ENCODE peak calls at places on chromosomes 2 and 18, in eight cellular contexts. H, O, X, I, A, R, T and S are unnamed samples. For H3K36me3 and H3K27me3, the result is how much of the 10 kb centered on the place peaks cover.

GRCh38 chr2:62774555-62775366 is 69.2 kb downstream of the EHBP1 start:
- DNase-seq in H (peak), O (peak), X (no peak), I (no peak), A (peak), R (no peak), T (no peak), S (peak)

GRCh38 chr2:69768217-69768616 is 26.3 kb downstream of the ANXA4 start:
- DNase-seq in H (no peak), O (no peak), X (no peak), I (no peak), A (no peak), R (no peak), T (no peak), S (no peak)

GRCh38 chr2:15614545-15615309 is 23.1 kb downstream of the DDX1 start:
- DNase-seq in H (no peak), O (no peak), X (no peak), I (no peak), A (no peak), R (no peak), T (no peak), S (no peak)

GRCh38 chr2:31382452-31383120 is 32.0 kb downstream of the XDH start:
- DNase-seq in H (no peak), O (peak), X (no peak), I (no peak), A (no peak), R (no peak), T (no peak), S (no peak)

GRCh38 chr18:76875390-76876330 is 53.3 kb downstream of the ZNF236 start:
- DNase-seq in H (peak), O (peak), X (peak), I (no peak), A (peak), R (no peak), T (no peak), S (no peak)

GRCh38 chr2:238873401-238873801 is 25.5 kb downstream of the TWIST2 start:
- DNase-seq in H (no peak), O (no peak), X (no peak), I (no peak), A (no peak), R (peak), T (no peak), S (no peak)

GRCh38 chr2:230441188-230441897 is 25.3 kb downstream of the SP100 start:
- DNase-seq in H (peak), O (no peak), X (no peak), I (no peak), A (no peak), R (no peak), T (peak), S (no peak)

GRCh38 chr2:29270606-29271005 is 155.4 kb downstream of the CLIP4 start:
- DNase-seq in H (no peak), O (peak), X (no peak), I (no peak), A (no peak), R (peak), T (no peak), S (no peak)

GRCh38 chr2:39494784-39495251 is 57.7 kb upstream of the MAP4K3 start:
- DNase-seq in H (no peak), O (peak), X (peak), I (no peak), A (peak), R (no peak), T (no peak), S (no peak)

GRCh38 chr2:219911541-219911940 is 284.1 kb downstream of the SLC4A3 start:
- DNase-seq in H (no peak), O (no peak), X (no peak), I (no peak), A (no peak), R (no peak), T (no peak), S (no peak)

GRCh38 chr2:9231291-9232165 is 24.9 kb downstream of the ASAP2 start:
- DNase-seq in H (no peak), O (no peak), X (no peak), I (peak), A (no peak), R (no peak), T (no peak), S (no peak)

GRCh38 chr2:239531456-239532304 is 130.9 kb upstream of the HDAC4 start:
- DNase-seq in H (peak), O (no peak), X (no peak), I (peak), A (peak), R (no peak), T (no peak), S (no peak)

GRCh38 chr2:112204411-112204810 is 50.4 kb downstream of the ZC3H8 start:
- DNase-seq in H (no peak), O (no peak), X (no peak), I (no peak), A (peak), R (no peak), T (no peak), S (no peak)

GRCh38 chr18:13716916-13717315 is 9.4 kb downstream of the FAM210A start:
- DNase-seq in H (no peak), O (no peak), X (no peak), I (no peak), A (no peak), R (no peak), T (no peak), S (no peak)

GRCh38 chr18:11497585-11497984 is 111.8 kb upstream of the SLC35G4 start:
- DNase-seq in H (no peak), O (no peak), X (no peak), I (no peak), A (no peak), R (no peak), T (no peak), S (no peak)

GRCh38 chr2:235006986-235007385 is 55.2 kb downstream of the SH3BP4 start:
- DNase-seq in H (no peak), O (no peak), X (no peak), I (no peak), A (no peak), R (no peak), T (no peak), S (no peak)

GRCh38 chr2:236047886-236048540 is 120.2 kb downstream of the GBX2 start:
- DNase-seq in H (peak), O (no peak), X (no peak), I (no peak), A (no peak), R (no peak), T (no peak), S (peak)

GRCh38 chr2:18387479-18388206 is 172.8 kb downstream of the RDH14 start:
- DNase-seq in H (peak), O (peak), X (peak), I (peak), A (peak), R (peak), T (peak), S (peak)

GRCh38 chr2:101823347-101823791 is 125.9 kb downstream of the MAP4K4 start:
- DNase-seq in H (peak), O (peak), X (peak), I (no peak), A (peak), R (no peak), T (peak), S (peak)

GRCh38 chr2:85089464-85090072 is 43.6 kb upstream of the TCF7L1 start:
- DNase-seq in H (no peak), O (peak), X (no peak), I (no peak), A (no peak), R (no peak), T (no peak), S (no peak)

GRCh38 chr2:50444286-50444685 is 587.6 kb downstream of the NRXN1 start:
- DNase-seq in H (no peak), O (no peak), X (no peak), I (no peak), A (no peak), R (no peak), T (no peak), S (no peak)

GRCh38 chr2:170038734-170039133 is 139.2 kb upstream of the MYO3B start:
- DNase-seq in H (no peak), O (no peak), X (no peak), I (no peak), A (no peak), R (no peak), T (no peak), S (no peak)

GRCh38 chr2:114082731-114083433 is 193.0 kb downstream of the ACTR3 start:
- DNase-seq in H (peak), O (no peak), X (no peak), I (no peak), A (no peak), R (no peak), T (no peak), S (no peak)

GRCh38 chr2:140586379-140586778 is 1544.4 kb downstream of the LRP1B start:
- DNase-seq in H (peak), O (peak), X (no peak), I (no peak), A (peak), R (no peak), T (no peak), S (peak)

GRCh38 chr2:74444498-74445318 is 3.0 kb upstream of the RTKN start:
- DNase-seq in H (no peak), O (no peak), X (no peak), I (no peak), A (no peak), R (no peak), T (no peak), S (no peak)

GRCh38 chr2:74447230-74447999 is 5.7 kb upstream of the RTKN start:
- DNase-seq in H (no peak), O (no peak), X (no peak), I (no peak), A (no peak), R (no peak), T (no peak), S (no peak)

GRCh38 chr2:74454654-74455511 is at the start of gene INO80B:
- DNase-seq in H (peak), O (peak), X (peak), I (peak), A (peak), R (peak), T (peak), S (peak)

GRCh38 chr2:74448771-74449170 is 6.1 kb upstream of the INO80B start:
- DNase-seq in H (no peak), O (no peak), X (no peak), I (no peak), A (no peak), R (no peak), T (no peak), S (no peak)

DNA sequence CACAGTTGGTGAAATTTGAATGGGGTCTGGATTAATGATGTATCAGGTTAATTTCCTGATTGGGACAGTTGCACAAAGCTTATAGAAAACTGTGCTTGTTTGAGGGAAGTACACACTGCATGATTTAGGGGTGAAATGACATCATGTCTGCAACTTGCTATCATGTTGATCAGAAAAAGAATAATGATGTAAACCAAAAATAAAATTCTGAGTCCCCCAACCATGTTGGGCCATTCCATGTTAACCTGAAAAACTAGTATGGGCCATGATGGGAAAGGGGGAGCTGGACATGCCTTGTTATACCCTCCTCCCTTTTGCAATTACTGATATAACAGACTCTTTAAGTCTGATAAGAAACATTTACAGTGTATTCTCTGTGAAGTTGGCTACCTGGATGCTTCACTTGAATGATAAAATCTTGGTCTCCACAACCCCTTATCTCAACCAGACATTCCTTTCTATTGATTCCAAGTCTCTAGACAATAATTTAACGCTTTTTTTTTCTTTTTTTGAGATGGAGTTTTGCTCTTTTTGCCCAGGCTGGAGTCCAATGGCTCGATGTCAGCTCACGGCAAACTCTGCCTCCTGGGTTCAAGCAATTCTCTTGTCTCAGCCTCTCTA is 4.2 kb upstream of the INO80B start:
- DNase-seq in H (no peak), O (no peak), X (no peak), I (no peak), A (no peak), R (no peak), T (no peak), S (peak)
- TF ChIP-seq CTCF in H (no peak), O (no peak), X (no peak), I (no peak), A (no peak), R (no peak), T (no peak), S (no peak)

DNA sequence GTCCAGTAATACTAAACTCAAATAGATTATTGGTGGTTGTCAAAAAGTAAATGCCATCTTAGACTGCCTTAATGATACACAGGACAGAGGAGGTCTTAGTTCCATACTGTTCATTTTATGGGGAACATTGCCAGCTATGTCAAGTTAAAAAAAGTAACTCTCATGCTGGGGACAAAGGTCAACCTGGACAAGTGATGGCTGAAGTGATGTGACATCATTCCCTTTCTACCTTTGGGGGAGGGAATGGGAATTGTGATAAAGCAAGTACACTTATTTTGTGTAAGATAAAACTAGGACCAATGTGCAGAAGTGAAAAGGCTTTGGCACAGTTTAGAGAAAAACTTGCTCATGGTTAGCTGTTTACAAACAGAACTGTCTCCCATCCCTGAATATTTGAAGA is 24.0 kb upstream of the SNORC start:
- DNase-seq in H (no peak), O (no peak), X (no peak), I (no peak), A (no peak), R (no peak), T (no peak), S (no peak)
- H3K36me3 ChIP-seq in H (under half), O (half or more), X (half or more), I (half or more), A (under half), R (half or more), T (half or more), S (under half)

GRCh38 chr2:26528870-26529269 is 50.9 kb upstream of the OTOF start:
- DNase-seq in H (no peak), O (peak), X (no peak), I (no peak), A (no peak), R (peak), T (no peak), S (no peak)

GRCh38 chr2:26528186-26528585 is 50.3 kb upstream of the OTOF start:
- DNase-seq in H (no peak), O (peak), X (no peak), I (no peak), A (no peak), R (peak), T (no peak), S (no peak)

GRCh38 chr2:26530696-26531095 is 52.8 kb upstream of the OTOF start:
- DNase-seq in H (no peak), O (peak), X (no peak), I (no peak), A (no peak), R (peak), T (no peak), S (no peak)

GRCh38 chr2:26529406-26530070 is 51.6 kb upstream of the OTOF start:
- DNase-seq in H (no peak), O (peak), X (no peak), I (no peak), A (no peak), R (peak), T (no peak), S (no peak)

DNA sequence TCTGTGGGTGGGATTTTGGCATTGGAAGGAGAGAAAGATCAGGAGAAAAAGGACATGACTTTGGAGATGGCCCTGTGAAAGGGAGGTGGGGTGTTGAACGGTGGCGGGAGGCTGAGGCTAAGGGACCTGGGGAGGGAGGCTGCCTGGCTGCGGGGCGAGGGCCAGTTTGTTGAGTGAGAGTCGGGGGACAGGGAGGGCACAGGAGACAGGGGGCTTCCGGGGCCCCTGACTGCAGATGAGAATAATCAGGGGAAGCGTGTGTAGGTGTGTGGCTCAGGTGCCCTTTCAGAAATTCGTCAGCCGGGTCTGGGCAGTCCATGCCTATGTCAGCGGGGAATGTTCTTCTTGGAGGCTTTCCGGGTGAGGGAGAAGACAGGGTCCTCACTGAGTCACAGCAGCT is 52.2 kb upstream of the OTOF start:
- DNase-seq in H (no peak), O (peak), X (no peak), I (no peak), A (no peak), R (peak), T (no peak), S (no peak)
- H3K27me3 ChIP-seq in H (under half), O (under half), X (under half), I (under half), A (under half), R (under half), T (under half), S (under half)

GRCh38 chr2:134491796-134492441 is 226.9 kb downstream of the TMEM163 start:
- DNase-seq in H (peak), O (no peak), X (no peak), I (no peak), A (no peak), R (no peak), T (no peak), S (peak)
- TF ChIP-seq CTCF in H (no peak), O (peak), X (no peak), I (no peak), A (no peak), R (no peak), T (no peak), S (peak)